ENCODE peak calls at places on chromosomes 7 and 10, in eight cellular contexts. One of them, this sample, is unnamed. For H3K27me3, the result is how much of the 10 kb centered on the place peaks cover.

GRCh38 chr10:71086439-71087080 is 125.8 kb upstream of the UNC5B start:
- DNase-seq in AG04450: no peak
- DNase-seq in WERI-Rb-1: no peak
- DNase-seq in endothelial cell of umbilical vein: no peak
- DNase-seq in BJ: no peak
- DNase-seq in PC-3: peak
- DNase-seq in stomach: no peak
- DNase-seq in left ventricle myocardium inferior: no peak
- DNase-seq in this sample: no peak

GRCh38 chr7:117212969-117213877 is 109.6 kb downstream of the WNT2 start:
- DNase-seq in stomach: peak
- DNase-seq in AG04450: no peak
- DNase-seq in endothelial cell of umbilical vein: peak
- DNase-seq in BJ: no peak
- DNase-seq in PC-3: peak
- DNase-seq in left ventricle myocardium inferior: peak
- DNase-seq in WERI-Rb-1: peak
- DNase-seq in this sample: peak

GRCh38 chr7:101819913-101820522 is 2.6 kb downstream of the CUX1 start:
- DNase-seq in stomach: no peak
- DNase-seq in BJ: no peak
- DNase-seq in endothelial cell of umbilical vein: no peak
- DNase-seq in WERI-Rb-1: no peak
- DNase-seq in left ventricle myocardium inferior: no peak
- DNase-seq in AG04450: no peak
- DNase-seq in PC-3: no peak
- DNase-seq in this sample: no peak

GRCh38 chr7:90660819-90661218 is 64.7 kb downstream of the CDK14 start:
- DNase-seq in left ventricle myocardium inferior: no peak
- DNase-seq in stomach: no peak
- DNase-seq in PC-3: no peak
- DNase-seq in BJ: no peak
- DNase-seq in WERI-Rb-1: no peak
- DNase-seq in AG04450: no peak
- DNase-seq in endothelial cell of umbilical vein: no peak
- DNase-seq in this sample: no peak

GRCh38 chr7:157567666-157568065 is 230.9 kb downstream of the DNAJB6 start:
- DNase-seq in BJ: no peak
- DNase-seq in stomach: no peak
- DNase-seq in WERI-Rb-1: no peak
- DNase-seq in AG04450: no peak
- DNase-seq in left ventricle myocardium inferior: no peak
- DNase-seq in PC-3: no peak
- DNase-seq in endothelial cell of umbilical vein: no peak
- DNase-seq in this sample: no peak

GRCh38 chr10:7314068-7314646 is 96.7 kb downstream of the SFMBT2 start:
- DNase-seq in left ventricle myocardium inferior: no peak
- DNase-seq in AG04450: no peak
- DNase-seq in PC-3: no peak
- DNase-seq in stomach: no peak
- DNase-seq in endothelial cell of umbilical vein: no peak
- DNase-seq in WERI-Rb-1: no peak
- DNase-seq in BJ: no peak
- DNase-seq in this sample: no peak

GRCh38 chr7:90877201-90877600 is 281.1 kb downstream of the CDK14 start:
- DNase-seq in left ventricle myocardium inferior: no peak
- DNase-seq in stomach: no peak
- DNase-seq in WERI-Rb-1: no peak
- DNase-seq in PC-3: no peak
- DNase-seq in endothelial cell of umbilical vein: no peak
- DNase-seq in AG04450: no peak
- DNase-seq in BJ: no peak
- DNase-seq in this sample: no peak

GRCh38 chr10:53395449-53395848 is 622.9 kb upstream of the MBL2 start:
- DNase-seq in left ventricle myocardium inferior: no peak
- DNase-seq in endothelial cell of umbilical vein: no peak
- DNase-seq in BJ: no peak
- DNase-seq in stomach: no peak
- DNase-seq in WERI-Rb-1: no peak
- DNase-seq in PC-3: no peak
- DNase-seq in AG04450: no peak
- DNase-seq in this sample: no peak

GRCh38 chr7:27213904-27214586 is 14.2 kb upstream of the HOXA13 start:
- DNase-seq in AG04450: no peak
- DNase-seq in left ventricle myocardium inferior: no peak
- DNase-seq in stomach: no peak
- DNase-seq in BJ: no peak
- DNase-seq in PC-3: no peak
- DNase-seq in endothelial cell of umbilical vein: no peak
- DNase-seq in WERI-Rb-1: no peak
- DNase-seq in this sample: no peak

GRCh38 chr10:43113201-43113893 is 24.9 kb upstream of the CSGALNACT2 start:
- DNase-seq in endothelial cell of umbilical vein: no peak
- DNase-seq in AG04450: no peak
- DNase-seq in PC-3: no peak
- DNase-seq in WERI-Rb-1: no peak
- DNase-seq in BJ: no peak
- DNase-seq in left ventricle myocardium inferior: no peak
- DNase-seq in stomach: no peak
- DNase-seq in this sample: no peak

GRCh38 chr10:132595021-132595420 is 57.4 kb downstream of the INPP5A start:
- DNase-seq in PC-3: no peak
- DNase-seq in left ventricle myocardium inferior: no peak
- DNase-seq in stomach: no peak
- DNase-seq in BJ: no peak
- DNase-seq in AG04450: no peak
- DNase-seq in WERI-Rb-1: no peak
- DNase-seq in endothelial cell of umbilical vein: no peak
- DNase-seq in this sample: no peak

GRCh38 chr10:124152139-124152780 is 58.9 kb upstream of the CHST15 start:
- DNase-seq in stomach: peak
- DNase-seq in BJ: no peak
- DNase-seq in left ventricle myocardium inferior: peak
- DNase-seq in endothelial cell of umbilical vein: no peak
- DNase-seq in WERI-Rb-1: no peak
- DNase-seq in PC-3: peak
- DNase-seq in AG04450: no peak
- DNase-seq in this sample: peak

GRCh38 chr7:90188281-90188680 is 23.3 kb upstream of the STEAP2 start:
- DNase-seq in WERI-Rb-1: no peak
- DNase-seq in PC-3: no peak
- DNase-seq in AG04450: no peak
- DNase-seq in BJ: no peak
- DNase-seq in left ventricle myocardium inferior: no peak
- DNase-seq in stomach: no peak
- DNase-seq in endothelial cell of umbilical vein: no peak
- DNase-seq in this sample: no peak

GRCh38 chr7:135662373-135663114 is at the start of gene STMP1:
- DNase-seq in left ventricle myocardium inferior: peak
- DNase-seq in endothelial cell of umbilical vein: peak
- DNase-seq in stomach: peak
- DNase-seq in AG04450: peak
- DNase-seq in WERI-Rb-1: peak
- DNase-seq in PC-3: peak
- DNase-seq in BJ: peak
- DNase-seq in this sample: peak

GRCh38 chr7:157736341-157736740 is 399.5 kb downstream of the DNAJB6 start:
- DNase-seq in left ventricle myocardium inferior: no peak
- DNase-seq in AG04450: no peak
- DNase-seq in PC-3: no peak
- DNase-seq in BJ: no peak
- DNase-seq in WERI-Rb-1: no peak
- DNase-seq in stomach: no peak
- DNase-seq in endothelial cell of umbilical vein: no peak
- DNase-seq in this sample: no peak

GRCh38 chr7:2666130-2666529 is 21.9 kb upstream of the AMZ1 start:
- DNase-seq in endothelial cell of umbilical vein: no peak
- DNase-seq in PC-3: no peak
- DNase-seq in left ventricle myocardium inferior: no peak
- DNase-seq in stomach: no peak
- DNase-seq in AG04450: no peak
- DNase-seq in BJ: no peak
- DNase-seq in WERI-Rb-1: no peak
- DNase-seq in this sample: no peak
- H3K4me3 ChIP-seq in endothelial cell of umbilical vein: no peak
- H3K4me3 ChIP-seq in PC-3: no peak
- H3K4me3 ChIP-seq in left ventricle myocardium inferior: no peak
- H3K4me3 ChIP-seq in stomach: no peak
- H3K4me3 ChIP-seq in AG04450: no peak
- H3K4me3 ChIP-seq in BJ: no peak
- H3K4me3 ChIP-seq in WERI-Rb-1: no peak
- H3K4me3 ChIP-seq in this sample: no peak

GRCh38 chr7:123966936-123967335 is 41.9 kb downstream of the SPAM1 start:
- DNase-seq in WERI-Rb-1: peak
- DNase-seq in BJ: no peak
- DNase-seq in left ventricle myocardium inferior: no peak
- DNase-seq in PC-3: no peak
- DNase-seq in AG04450: no peak
- DNase-seq in endothelial cell of umbilical vein: peak
- DNase-seq in stomach: no peak
- DNase-seq in this sample: no peak
- TF ChIP-seq CTCF in WERI-Rb-1: peak
- TF ChIP-seq CTCF in BJ: no peak
- TF ChIP-seq CTCF in left ventricle myocardium inferior: peak
- TF ChIP-seq CTCF in PC-3: peak
- TF ChIP-seq CTCF in AG04450: peak
- TF ChIP-seq CTCF in endothelial cell of umbilical vein: no peak
- TF ChIP-seq CTCF in stomach: peak
- TF ChIP-seq CTCF in this sample: no peak

GRCh38 chr10:96570983-96571964 is 15.5 kb downstream of the TM9SF3 start:
- DNase-seq in AG04450: no peak
- DNase-seq in left ventricle myocardium inferior: no peak
- DNase-seq in endothelial cell of umbilical vein: no peak
- DNase-seq in PC-3: no peak
- DNase-seq in stomach: no peak
- DNase-seq in WERI-Rb-1: no peak
- DNase-seq in BJ: no peak
- DNase-seq in this sample: no peak

GRCh38 chr10:96565774-96566173 is 21.0 kb downstream of the TM9SF3 start:
- DNase-seq in PC-3: peak
- DNase-seq in stomach: no peak
- DNase-seq in WERI-Rb-1: no peak
- DNase-seq in endothelial cell of umbilical vein: peak
- DNase-seq in left ventricle myocardium inferior: no peak
- DNase-seq in AG04450: peak
- DNase-seq in BJ: peak
- DNase-seq in this sample: no peak

GRCh38 chr10:96568402-96568801 is 18.4 kb downstream of the TM9SF3 start:
- DNase-seq in endothelial cell of umbilical vein: no peak
- DNase-seq in AG04450: no peak
- DNase-seq in WERI-Rb-1: no peak
- DNase-seq in stomach: no peak
- DNase-seq in PC-3: no peak
- DNase-seq in BJ: no peak
- DNase-seq in left ventricle myocardium inferior: no peak
- DNase-seq in this sample: no peak

GRCh38 chr10:96573036-96573435 is 13.8 kb downstream of the TM9SF3 start:
- DNase-seq in WERI-Rb-1: no peak
- DNase-seq in left ventricle myocardium inferior: no peak
- DNase-seq in AG04450: no peak
- DNase-seq in stomach: no peak
- DNase-seq in BJ: no peak
- DNase-seq in endothelial cell of umbilical vein: no peak
- DNase-seq in PC-3: no peak
- DNase-seq in this sample: no peak

DNA sequence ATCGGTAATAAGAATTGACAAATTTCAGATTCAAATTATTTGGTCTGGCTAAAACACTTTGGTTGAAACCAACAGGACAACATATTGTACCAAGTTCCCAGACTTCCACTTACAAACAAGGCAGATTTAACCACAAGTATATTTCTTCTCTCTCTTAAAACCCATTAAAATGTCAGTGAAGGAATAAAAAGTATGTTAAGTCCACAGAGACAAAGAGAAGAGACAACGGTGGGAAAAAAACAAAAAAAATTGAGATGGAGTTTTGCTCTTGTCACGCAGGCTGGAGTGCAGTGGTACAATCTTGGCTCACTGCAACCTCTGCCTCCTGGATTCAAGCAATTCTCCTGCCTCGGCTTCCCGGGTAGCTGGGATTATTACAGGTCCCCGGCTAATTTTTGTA is 16.3 kb downstream of the TM9SF3 start:
- DNase-seq in endothelial cell of umbilical vein: no peak
- DNase-seq in stomach: no peak
- DNase-seq in left ventricle myocardium inferior: no peak
- DNase-seq in PC-3: no peak
- DNase-seq in AG04450: no peak
- DNase-seq in BJ: peak
- DNase-seq in WERI-Rb-1: no peak
- DNase-seq in this sample: no peak
- H3K27me3 ChIP-seq in endothelial cell of umbilical vein: under half
- H3K27me3 ChIP-seq in stomach: under half
- H3K27me3 ChIP-seq in left ventricle myocardium inferior: under half
- H3K27me3 ChIP-seq in PC-3: under half
- H3K27me3 ChIP-seq in AG04450: under half
- H3K27me3 ChIP-seq in BJ: under half
- H3K27me3 ChIP-seq in WERI-Rb-1: under half
- H3K27me3 ChIP-seq in this sample: under half

GRCh38 chr10:69936091-69936490 is 116.6 kb upstream of the MACROH2A2 start:
- DNase-seq in BJ: no peak
- DNase-seq in endothelial cell of umbilical vein: no peak
- DNase-seq in WERI-Rb-1: peak
- DNase-seq in AG04450: no peak
- DNase-seq in PC-3: no peak
- DNase-seq in stomach: no peak
- DNase-seq in left ventricle myocardium inferior: no peak
- DNase-seq in this sample: no peak

GRCh38 chr10:69939033-69939432 is 113.6 kb upstream of the MACROH2A2 start:
- DNase-seq in BJ: no peak
- DNase-seq in stomach: no peak
- DNase-seq in left ventricle myocardium inferior: no peak
- DNase-seq in PC-3: no peak
- DNase-seq in endothelial cell of umbilical vein: no peak
- DNase-seq in WERI-Rb-1: no peak
- DNase-seq in AG04450: no peak
- DNase-seq in this sample: no peak

GRCh38 chr10:69939481-69939880 is 113.2 kb upstream of the MACROH2A2 start:
- DNase-seq in endothelial cell of umbilical vein: no peak
- DNase-seq in PC-3: no peak
- DNase-seq in WERI-Rb-1: no peak
- DNase-seq in AG04450: no peak
- DNase-seq in BJ: no peak
- DNase-seq in left ventricle myocardium inferior: no peak
- DNase-seq in stomach: no peak
- DNase-seq in this sample: no peak

GRCh38 chr10:69941730-69942129 is 110.9 kb upstream of the MACROH2A2 start:
- DNase-seq in endothelial cell of umbilical vein: no peak
- DNase-seq in BJ: no peak
- DNase-seq in AG04450: no peak
- DNase-seq in stomach: no peak
- DNase-seq in left ventricle myocardium inferior: no peak
- DNase-seq in PC-3: no peak
- DNase-seq in WERI-Rb-1: no peak
- DNase-seq in this sample: no peak

DNA sequence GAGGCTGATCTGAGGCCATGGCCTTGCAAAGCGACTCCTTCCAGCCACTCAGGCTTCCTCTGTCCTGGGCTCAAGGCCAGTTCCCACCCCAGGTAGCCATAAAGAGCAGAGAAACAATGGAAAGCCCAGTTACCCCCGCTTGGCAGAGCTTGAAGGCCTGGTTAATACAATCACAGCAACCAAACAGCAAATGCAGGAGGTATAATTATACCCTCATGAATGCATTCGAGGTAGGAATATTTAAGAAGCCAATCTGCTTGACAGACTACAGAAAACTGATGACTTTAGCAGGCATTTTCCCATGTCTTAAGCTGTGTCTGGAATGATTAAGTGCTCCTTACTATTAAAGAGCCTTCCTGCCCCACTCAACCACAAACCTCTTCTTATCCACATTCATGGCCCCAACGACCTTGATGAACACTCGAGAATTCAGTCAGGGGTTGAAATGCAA is 114.1 kb upstream of the MACROH2A2 start:
- DNase-seq in endothelial cell of umbilical vein: no peak
- DNase-seq in left ventricle myocardium inferior: no peak
- DNase-seq in BJ: no peak
- DNase-seq in PC-3: no peak
- DNase-seq in stomach: no peak
- DNase-seq in AG04450: no peak
- DNase-seq in WERI-Rb-1: no peak
- DNase-seq in this sample: no peak
- H3K4me3 ChIP-seq in endothelial cell of umbilical vein: no peak
- H3K4me3 ChIP-seq in left ventricle myocardium inferior: no peak
- H3K4me3 ChIP-seq in BJ: no peak
- H3K4me3 ChIP-seq in PC-3: no peak
- H3K4me3 ChIP-seq in stomach: no peak
- H3K4me3 ChIP-seq in AG04450: no peak
- H3K4me3 ChIP-seq in WERI-Rb-1: no peak
- H3K4me3 ChIP-seq in this sample: no peak

This sample was measured in kidney epithelial cell.